ENCODE peak calls at places on chromosomes 3 and 15, in six cellular contexts. Y is adrenal gland, B is K562, U is uterus, V is HCT116, F is spleen. T is an unnamed sample.

GRCh38 chr3:122913539-122914100 is 113.9 kb downstream of the SEMA5B start:
- DNase-seq in Y (no peak), B (no peak), U (no peak), V (no peak), F (peak; percentile 70), T (no peak)

GRCh38 chr3:64489361-64490044 is 198.3 kb downstream of the ADAMTS9 start:
- DNase-seq in Y (peak; percentile 38), B (peak; percentile 9), U (peak; percentile 39), V (no peak), F (no peak), T (peak; percentile 91)

GRCh38 chr15:54605556-54605955 is 591.2 kb downstream of the RSL24D1 start:
- DNase-seq in Y (no peak), B (no peak), U (no peak), V (no peak), F (no peak), T (no peak)

GRCh38 chr15:72175186-72176044 is 22.2 kb downstream of the GRAMD2A start:
- DNase-seq in Y (no peak), B (no peak), U (no peak), V (no peak), F (peak; percentile 28), T (no peak)

GRCh38 chr3:119783883-119784282 is 2.0 kb downstream of the NR1I2 start:
- DNase-seq in Y (no peak), B (no peak), U (no peak), V (no peak), F (no peak), T (no peak)

GRCh38 chr3:139202226-139202958 is 141.4 kb upstream of the MRPS22 start:
- DNase-seq in Y (no peak), B (peak; percentile 75), U (no peak), V (peak; percentile 54), F (no peak), T (peak; percentile 78)

GRCh38 chr3:55660642-55661041 is 173.5 kb upstream of the WNT5A start:
- DNase-seq in Y (no peak), B (no peak), U (no peak), V (no peak), F (no peak), T (no peak)

GRCh38 chr3:59595830-59596229 is 546.0 kb upstream of the CFAP20DC start:
- DNase-seq in Y (no peak), B (no peak), U (no peak), V (no peak), F (no peak), T (no peak)

GRCh38 chr3:172516318-172517214 is 6.7 kb downstream of the TNFSF10 start:
- DNase-seq in Y (peak; percentile 43), B (no peak), U (peak; percentile 55), V (no peak), F (no peak), T (no peak)

GRCh38 chr3:111227216-111227615 is 155.6 kb downstream of the NECTIN3 start:
- DNase-seq in Y (no peak), B (no peak), U (no peak), V (no peak), F (no peak), T (no peak)

GRCh38 chr3:119637679-119638525 is 22.5 kb downstream of the POPDC2 start:
- DNase-seq in Y (no peak), B (peak; percentile 16), U (no peak), V (no peak), F (no peak), T (no peak)

GRCh38 chr3:414063-414462 is 217.5 kb downstream of the CHL1 start:
- DNase-seq in Y (no peak), B (peak; percentile 10), U (no peak), V (no peak), F (no peak), T (peak; percentile 47)

GRCh38 chr3:12471228-12471627 is 13.1 kb upstream of the TSEN2 start:
- DNase-seq in Y (no peak), B (no peak), U (no peak), V (peak; percentile 92), F (no peak), T (no peak)

GRCh38 chr3:8962226-8962861 is 928 bp downstream of the RAD18 start:
- DNase-seq in Y (no peak), B (no peak), U (no peak), V (no peak), F (no peak), T (no peak)

GRCh38 chr3:31968927-31969418 is 12.1 kb downstream of the OSBPL10 start:
- DNase-seq in Y (no peak), B (no peak), U (no peak), V (peak; percentile 86), F (no peak), T (no peak)

GRCh38 chr3:170180107-170180951 is 1.2 kb downstream of the PHC3 start:
- DNase-seq in Y (no peak), B (peak; percentile 19), U (no peak), V (no peak), F (no peak), T (peak; percentile 58)

GRCh38 chr3:113103588-113103987 is 107.8 kb upstream of the BOC start:
- DNase-seq in Y (no peak), B (no peak), U (no peak), V (no peak), F (no peak), T (no peak)

GRCh38 chr3:128875556-128876120 is 3.8 kb upstream of the ACAD9 start:
- DNase-seq in Y (no peak), B (peak; percentile 57), U (no peak), V (no peak), F (peak; percentile 78), T (peak; percentile 55)

GRCh38 chr3:68878322-68878721 is 54.0 kb downstream of the TAFA4 start:
- DNase-seq in Y (no peak), B (peak; percentile 10), U (no peak), V (no peak), F (no peak), T (peak; percentile 25)

GRCh38 chr3:187957209-187957981 is 196.6 kb upstream of the LPP start:
- DNase-seq in Y (no peak), B (no peak), U (no peak), V (no peak), F (no peak), T (no peak)

GRCh38 chr3:54600441-54601204 is 327.2 kb downstream of the LRTM1 start:
- DNase-seq in Y (no peak), B (no peak), U (no peak), V (no peak), F (no peak), T (peak; percentile 38)

GRCh38 chr15:70882361-70882760 is 9.9 kb downstream of the THAP10 start:
- DNase-seq in Y (no peak), B (no peak), U (no peak), V (no peak), F (no peak), T (no peak)

DNA sequence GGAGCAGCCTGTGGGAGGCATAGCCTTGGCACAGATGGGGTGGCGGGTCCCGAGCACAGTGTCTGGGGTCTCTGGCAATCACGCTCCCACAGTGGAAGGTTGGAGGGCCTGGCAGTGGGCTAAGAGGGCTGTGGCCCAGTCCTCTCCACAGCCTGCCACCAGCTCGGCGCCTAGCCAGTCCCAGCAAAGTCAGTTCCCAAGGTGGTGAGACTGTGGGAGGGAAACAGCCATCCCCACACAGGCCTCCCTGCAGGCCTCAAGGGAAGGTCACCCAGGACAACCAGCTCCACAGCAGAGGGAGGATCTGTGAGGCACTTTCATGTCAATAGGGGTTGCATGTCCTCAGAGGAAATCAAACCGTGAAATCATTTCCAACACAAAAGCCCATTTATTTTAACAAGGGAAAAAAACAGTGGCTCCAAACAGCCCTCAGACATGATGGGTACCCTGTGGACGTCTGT is 27.6 kb upstream of the LIMD1 start:
- DNase-seq in Y (no peak), B (no peak), U (no peak), V (no peak), F (no peak), T (no peak)
- H3K4me3 ChIP-seq in Y (no peak overlapping the region), B (no peak overlapping the region), U (no peak overlapping the region), V (no peak overlapping the region), F (no peak overlapping the region), T (no peak overlapping the region)

GRCh38 chr3:21729331-21729730 is 21.7 kb downstream of the ZNF385D start:
- DNase-seq in Y (no peak), B (no peak), U (no peak), V (no peak), F (no peak), T (no peak)
- H3K4me1 ChIP-seq in Y (no peaks in the 10 kb centered on the region), B (no peaks in the 10 kb centered on the region), U (no peaks in the 10 kb centered on the region), V (no peaks in the 10 kb centered on the region), F (no peaks in the 10 kb centered on the region), T (peaks cover 21% of the 10 kb centered on the region)

DNA sequence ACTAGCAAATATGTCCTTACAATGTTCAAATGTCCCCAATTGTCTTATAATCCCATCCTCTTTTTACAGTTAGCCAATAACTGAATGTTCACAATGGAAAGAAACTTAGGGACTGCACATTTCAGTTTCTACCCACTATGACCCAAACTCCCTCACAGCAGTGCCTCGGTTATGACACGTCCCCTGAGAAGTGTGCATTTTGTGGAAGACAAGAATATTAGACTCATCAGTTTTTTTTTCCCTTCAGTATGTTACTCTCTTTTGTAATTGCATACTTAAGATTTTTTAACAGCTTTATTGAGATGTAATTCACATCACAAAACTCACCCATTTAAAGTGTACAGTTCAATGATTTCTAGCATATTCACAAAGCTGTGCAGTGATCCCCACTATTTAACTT is 64.8 kb downstream of the IGF2BP2 start:
- DNase-seq in Y (no peak), B (no peak), U (no peak), V (no peak), F (no peak), T (no peak)
- H3K4me3 ChIP-seq in Y (no peak overlapping the region), B (no peak overlapping the region), U (no peak overlapping the region), V (no peak overlapping the region), F (no peak overlapping the region), T (no peak overlapping the region)

GRCh38 chr3:186268616-186269448 is 93.2 kb downstream of the DGKG start:
- DNase-seq in Y (no peak), B (no peak), U (no peak), V (no peak), F (no peak), T (no peak)

GRCh38 chr3:186264608-186265400 is 97.2 kb downstream of the DGKG start:
- DNase-seq in Y (no peak), B (no peak), U (no peak), V (no peak), F (no peak), T (no peak)

GRCh38 chr3:186270711-186271110 is 91.3 kb downstream of the DGKG start:
- DNase-seq in Y (no peak), B (no peak), U (no peak), V (no peak), F (no peak), T (no peak)

GRCh38 chr3:186273586-186273985 is 88.4 kb downstream of the DGKG start:
- DNase-seq in Y (no peak), B (no peak), U (no peak), V (no peak), F (no peak), T (no peak)

GRCh38 chr3:186267758-186268157 is 94.3 kb downstream of the DGKG start:
- DNase-seq in Y (no peak), B (no peak), U (no peak), V (no peak), F (no peak), T (no peak)
- H3K4me1 ChIP-seq in Y (no peaks in the 10 kb centered on the region), B (no peaks in the 10 kb centered on the region), U (no peaks in the 10 kb centered on the region), V (no peaks in the 10 kb centered on the region), F (no peaks in the 10 kb centered on the region), T (no peaks in the 10 kb centered on the region)

DNA sequence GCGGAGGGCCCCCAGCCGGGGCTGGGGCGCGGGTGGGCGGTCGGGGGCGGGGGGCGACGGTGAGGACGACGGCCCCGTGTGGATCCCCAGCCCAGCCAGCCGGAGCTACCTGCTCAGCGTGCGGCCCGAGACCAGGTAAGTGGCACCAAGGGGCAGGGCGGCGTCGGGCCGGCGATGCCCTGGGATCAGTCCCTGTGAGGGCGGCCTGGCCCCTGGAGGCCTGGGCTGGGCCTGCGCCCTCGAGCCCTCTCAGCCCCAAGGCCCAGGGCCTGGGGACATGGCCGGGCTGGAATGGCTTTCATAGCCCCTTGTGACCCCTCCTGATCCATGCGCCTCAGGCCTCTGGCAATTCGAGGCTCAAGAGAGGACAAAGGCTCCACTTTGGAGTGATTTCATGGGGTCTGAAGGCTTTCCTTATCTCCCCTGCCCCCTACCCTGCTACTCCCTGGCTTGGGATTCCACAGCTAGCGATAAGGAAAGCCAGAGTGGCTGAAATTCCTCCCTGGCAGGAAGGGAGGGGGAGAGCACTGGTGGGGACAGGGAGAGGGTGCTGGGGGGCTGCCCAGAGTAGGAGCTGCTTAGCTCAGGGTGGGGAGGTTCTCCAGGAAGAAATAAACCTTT is 415 bp downstream of the ALPK3 start:
- DNase-seq in Y (no peak), B (no peak), U (no peak), V (no peak), F (peak; percentile 73), T (peak; percentile 47)
- H3K4me3 ChIP-seq in Y (no peak overlapping the region), B (no peak overlapping the region), U (no peak overlapping the region), V (no peak overlapping the region), F (no peak overlapping the region), T (peak overlapping the region; percentile 47)

T was measured in cardiac muscle cell.